ENCODE peak calls at places on chromosomes 6 and 20, in seven cellular contexts. One of them, this sample, is unnamed.

GRCh38 chr6:109381007-109381746 is 1.1 kb downstream of the CD164 start:
- DNase-seq in stomach: no peak
- DNase-seq in fibroblast of mammary gland: peak
- DNase-seq in GM23338: peak
- DNase-seq in Peyer's patch: no peak
- DNase-seq in adrenal gland: no peak
- DNase-seq in A673: peak
- DNase-seq in this sample: no peak

GRCh38 chr6:107657755-107658461 is 166.2 kb downstream of the SCML4 start:
- DNase-seq in stomach: peak
- DNase-seq in GM23338: peak
- DNase-seq in adrenal gland: peak
- DNase-seq in A673: no peak
- DNase-seq in Peyer's patch: peak
- DNase-seq in fibroblast of mammary gland: peak
- DNase-seq in this sample: no peak

GRCh38 chr6:148689168-148689567 is 57.7 kb upstream of the UST start:
- DNase-seq in adrenal gland: no peak
- DNase-seq in stomach: no peak
- DNase-seq in Peyer's patch: no peak
- DNase-seq in A673: no peak
- DNase-seq in GM23338: no peak
- DNase-seq in fibroblast of mammary gland: no peak
- DNase-seq in this sample: no peak

GRCh38 chr6:32950010-32950409 is 2.9 kb downstream of the HLA-DMA start:
- DNase-seq in fibroblast of mammary gland: no peak
- DNase-seq in adrenal gland: no peak
- DNase-seq in GM23338: no peak
- DNase-seq in stomach: no peak
- DNase-seq in Peyer's patch: no peak
- DNase-seq in A673: no peak
- DNase-seq in this sample: no peak

GRCh38 chr6:25700841-25701240 is 48.8 kb downstream of the SCGN start:
- DNase-seq in adrenal gland: no peak
- DNase-seq in A673: no peak
- DNase-seq in GM23338: no peak
- DNase-seq in Peyer's patch: no peak
- DNase-seq in fibroblast of mammary gland: no peak
- DNase-seq in stomach: no peak
- DNase-seq in this sample: no peak

GRCh38 chr20:34996243-34996984 is 40.7 kb downstream of the MYH7B start:
- DNase-seq in Peyer's patch: no peak
- DNase-seq in fibroblast of mammary gland: no peak
- DNase-seq in A673: no peak
- DNase-seq in GM23338: no peak
- DNase-seq in adrenal gland: no peak
- DNase-seq in stomach: no peak
- DNase-seq in this sample: no peak

GRCh38 chr20:44646023-44646640 is 5.4 kb downstream of the ADA start:
- DNase-seq in GM23338: peak
- DNase-seq in fibroblast of mammary gland: no peak
- DNase-seq in Peyer's patch: peak
- DNase-seq in A673: peak
- DNase-seq in adrenal gland: no peak
- DNase-seq in stomach: no peak
- DNase-seq in this sample: no peak

GRCh38 chr6:106181664-106182418 is 95.7 kb downstream of the PRDM1 start:
- DNase-seq in GM23338: no peak
- DNase-seq in A673: peak
- DNase-seq in Peyer's patch: no peak
- DNase-seq in fibroblast of mammary gland: peak
- DNase-seq in adrenal gland: no peak
- DNase-seq in stomach: no peak
- DNase-seq in this sample: no peak

GRCh38 chr6:149854532-149854931 is 9.6 kb downstream of the LRP11 start:
- DNase-seq in Peyer's patch: no peak
- DNase-seq in adrenal gland: no peak
- DNase-seq in GM23338: no peak
- DNase-seq in A673: no peak
- DNase-seq in stomach: peak
- DNase-seq in fibroblast of mammary gland: no peak
- DNase-seq in this sample: no peak

GRCh38 chr6:11384531-11385309 is 152.3 kb upstream of the NEDD9 start:
- DNase-seq in GM23338: no peak
- DNase-seq in fibroblast of mammary gland: peak
- DNase-seq in Peyer's patch: no peak
- DNase-seq in A673: no peak
- DNase-seq in adrenal gland: no peak
- DNase-seq in stomach: no peak
- DNase-seq in this sample: no peak

GRCh38 chr6:167684276-167685104 is 142.2 kb upstream of the AFDN start:
- DNase-seq in stomach: peak
- DNase-seq in fibroblast of mammary gland: no peak
- DNase-seq in adrenal gland: no peak
- DNase-seq in Peyer's patch: no peak
- DNase-seq in GM23338: peak
- DNase-seq in A673: no peak
- DNase-seq in this sample: no peak

GRCh38 chr6:43695078-43695966 is 7.7 kb upstream of the MRPS18A start:
- DNase-seq in adrenal gland: no peak
- DNase-seq in fibroblast of mammary gland: no peak
- DNase-seq in A673: peak
- DNase-seq in GM23338: peak
- DNase-seq in Peyer's patch: no peak
- DNase-seq in stomach: peak
- DNase-seq in this sample: no peak

GRCh38 chr6:52162940-52163908 is 23.0 kb upstream of the IL17A start:
- DNase-seq in GM23338: peak
- DNase-seq in adrenal gland: no peak
- DNase-seq in fibroblast of mammary gland: peak
- DNase-seq in stomach: no peak
- DNase-seq in A673: peak
- DNase-seq in Peyer's patch: no peak
- DNase-seq in this sample: no peak

GRCh38 chr6:24493945-24494725 is 634 bp upstream of the ALDH5A1 start:
- DNase-seq in stomach: no peak
- DNase-seq in GM23338: no peak
- DNase-seq in fibroblast of mammary gland: no peak
- DNase-seq in adrenal gland: no peak
- DNase-seq in Peyer's patch: no peak
- DNase-seq in A673: no peak
- DNase-seq in this sample: no peak

GRCh38 chr20:39453890-39454289 is 491.7 kb downstream of the DHX35 start:
- DNase-seq in fibroblast of mammary gland: no peak
- DNase-seq in Peyer's patch: no peak
- DNase-seq in adrenal gland: no peak
- DNase-seq in GM23338: no peak
- DNase-seq in A673: no peak
- DNase-seq in stomach: no peak
- DNase-seq in this sample: no peak

GRCh38 chr6:89138173-89138572 is 7.7 kb upstream of the PM20D2 start:
- DNase-seq in fibroblast of mammary gland: no peak
- DNase-seq in stomach: no peak
- DNase-seq in A673: no peak
- DNase-seq in adrenal gland: no peak
- DNase-seq in Peyer's patch: no peak
- DNase-seq in GM23338: no peak
- DNase-seq in this sample: no peak

GRCh38 chr6:108947114-108947854 is 99.1 kb downstream of the ARMC2 start:
- DNase-seq in GM23338: no peak
- DNase-seq in stomach: no peak
- DNase-seq in A673: no peak
- DNase-seq in adrenal gland: peak
- DNase-seq in fibroblast of mammary gland: peak
- DNase-seq in Peyer's patch: no peak
- DNase-seq in this sample: peak

GRCh38 chr6:128379577-128379976 is 140.8 kb downstream of the PTPRK start:
- DNase-seq in Peyer's patch: no peak
- DNase-seq in stomach: no peak
- DNase-seq in GM23338: no peak
- DNase-seq in A673: no peak
- DNase-seq in fibroblast of mammary gland: no peak
- DNase-seq in adrenal gland: no peak
- DNase-seq in this sample: no peak

GRCh38 chr6:506508-506907 is 115.0 kb downstream of the IRF4 start:
- DNase-seq in Peyer's patch: no peak
- DNase-seq in adrenal gland: no peak
- DNase-seq in A673: peak
- DNase-seq in fibroblast of mammary gland: no peak
- DNase-seq in stomach: no peak
- DNase-seq in GM23338: no peak
- DNase-seq in this sample: no peak

GRCh38 chr6:36615018-36615761 is 21.0 kb downstream of the SRSF3 start:
- DNase-seq in A673: peak
- DNase-seq in Peyer's patch: no peak
- DNase-seq in adrenal gland: peak
- DNase-seq in fibroblast of mammary gland: peak
- DNase-seq in stomach: no peak
- DNase-seq in GM23338: peak
- DNase-seq in this sample: no peak

GRCh38 chr6:28587746-28588075 is 62.0 kb downstream of the GPX5 start:
- DNase-seq in A673: no peak
- DNase-seq in fibroblast of mammary gland: peak
- DNase-seq in stomach: no peak
- DNase-seq in GM23338: no peak
- DNase-seq in adrenal gland: no peak
- DNase-seq in Peyer's patch: no peak
- DNase-seq in this sample: no peak

GRCh38 chr20:60974022-60974421 is 278.0 kb upstream of the CDH4 start:
- DNase-seq in A673: no peak
- DNase-seq in GM23338: no peak
- DNase-seq in adrenal gland: no peak
- DNase-seq in fibroblast of mammary gland: no peak
- DNase-seq in Peyer's patch: no peak
- DNase-seq in stomach: no peak
- DNase-seq in this sample: no peak

GRCh38 chr6:72316675-72317380 is 305.0 kb upstream of the KCNQ5 start:
- DNase-seq in GM23338: no peak
- DNase-seq in fibroblast of mammary gland: no peak
- DNase-seq in A673: no peak
- DNase-seq in Peyer's patch: no peak
- DNase-seq in adrenal gland: no peak
- DNase-seq in stomach: no peak
- DNase-seq in this sample: no peak

GRCh38 chr20:44720617-44720993 is 5.4 kb downstream of the CCN5 start:
- DNase-seq in GM23338: no peak
- DNase-seq in adrenal gland: peak
- DNase-seq in A673: peak
- DNase-seq in Peyer's patch: no peak
- DNase-seq in stomach: no peak
- DNase-seq in fibroblast of mammary gland: peak
- DNase-seq in this sample: peak

GRCh38 chr6:32779036-32779435 is 15.7 kb upstream of the HLA-DQB2 start:
- DNase-seq in A673: no peak
- DNase-seq in Peyer's patch: no peak
- DNase-seq in GM23338: no peak
- DNase-seq in stomach: no peak
- DNase-seq in fibroblast of mammary gland: no peak
- DNase-seq in adrenal gland: no peak
- DNase-seq in this sample: no peak

GRCh38 chr20:33606114-33606771 is 55.9 kb upstream of the C20orf144 start:
- DNase-seq in A673: no peak
- DNase-seq in fibroblast of mammary gland: no peak
- DNase-seq in stomach: no peak
- DNase-seq in Peyer's patch: no peak
- DNase-seq in adrenal gland: no peak
- DNase-seq in GM23338: no peak
- DNase-seq in this sample: no peak

DNA sequence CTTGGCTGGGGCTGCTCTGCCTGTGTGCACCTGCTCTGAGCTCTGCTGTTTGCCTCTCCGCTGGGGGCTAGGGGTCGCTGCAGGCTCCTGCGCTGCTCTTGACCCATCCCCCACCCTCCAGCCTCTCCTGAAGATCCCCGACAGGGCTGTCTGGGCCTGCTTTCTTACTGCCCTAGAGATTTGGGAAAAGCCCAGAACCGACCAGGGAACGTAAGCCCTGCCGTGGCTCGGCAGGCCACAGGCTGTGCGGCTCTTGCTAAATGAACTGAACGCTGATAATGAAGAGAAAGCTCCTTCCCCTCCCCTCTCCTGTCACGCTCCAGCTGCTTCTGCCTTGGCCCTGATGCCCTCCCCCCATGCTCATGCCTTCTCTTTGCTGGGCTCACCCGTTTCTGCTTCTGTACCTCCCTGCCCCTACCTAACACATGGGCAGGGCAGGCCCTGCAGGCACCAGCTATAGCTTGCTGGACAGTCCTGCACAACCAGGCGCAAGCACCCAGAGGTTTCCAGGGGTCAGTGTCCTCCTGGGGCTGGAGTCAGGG is 32.0 kb upstream of the PCMTD2 start:
- DNase-seq in GM23338: peak
- DNase-seq in adrenal gland: no peak
- DNase-seq in Peyer's patch: no peak
- DNase-seq in A673: peak
- DNase-seq in stomach: no peak
- DNase-seq in fibroblast of mammary gland: peak
- DNase-seq in this sample: peak
- TF ChIP-seq CTCF in GM23338: peak
- TF ChIP-seq CTCF in adrenal gland: no peak
- TF ChIP-seq CTCF in Peyer's patch: no peak
- TF ChIP-seq CTCF in A673: peak
- TF ChIP-seq CTCF in stomach: no peak
- TF ChIP-seq CTCF in fibroblast of mammary gland: no peak
- TF ChIP-seq CTCF in this sample: peak

GRCh38 chr6:152112503-152113261 is 305.2 kb downstream of the ESR1 start:
- DNase-seq in A673: no peak
- DNase-seq in fibroblast of mammary gland: no peak
- DNase-seq in GM23338: no peak
- DNase-seq in adrenal gland: peak
- DNase-seq in stomach: peak
- DNase-seq in Peyer's patch: no peak
- DNase-seq in this sample: no peak
- H3K4me3 ChIP-seq in A673: no peak
- H3K4me3 ChIP-seq in fibroblast of mammary gland: no peak
- H3K4me3 ChIP-seq in GM23338: no peak
- H3K4me3 ChIP-seq in adrenal gland: peak
- H3K4me3 ChIP-seq in stomach: no peak
- H3K4me3 ChIP-seq in Peyer's patch: no peak
- H3K4me3 ChIP-seq in this sample: no peak

GRCh38 chr20:19113343-19113930 is 99.0 kb upstream of the SLC24A3 start:
- DNase-seq in fibroblast of mammary gland: no peak
- DNase-seq in GM23338: no peak
- DNase-seq in Peyer's patch: no peak
- DNase-seq in A673: no peak
- DNase-seq in stomach: no peak
- DNase-seq in adrenal gland: no peak
- DNase-seq in this sample: no peak
- TF ChIP-seq CTCF in fibroblast of mammary gland: no peak
- TF ChIP-seq CTCF in GM23338: no peak
- TF ChIP-seq CTCF in Peyer's patch: no peak
- TF ChIP-seq CTCF in A673: no peak
- TF ChIP-seq CTCF in stomach: no peak
- TF ChIP-seq CTCF in adrenal gland: no peak
- TF ChIP-seq CTCF in this sample: no peak

DNA sequence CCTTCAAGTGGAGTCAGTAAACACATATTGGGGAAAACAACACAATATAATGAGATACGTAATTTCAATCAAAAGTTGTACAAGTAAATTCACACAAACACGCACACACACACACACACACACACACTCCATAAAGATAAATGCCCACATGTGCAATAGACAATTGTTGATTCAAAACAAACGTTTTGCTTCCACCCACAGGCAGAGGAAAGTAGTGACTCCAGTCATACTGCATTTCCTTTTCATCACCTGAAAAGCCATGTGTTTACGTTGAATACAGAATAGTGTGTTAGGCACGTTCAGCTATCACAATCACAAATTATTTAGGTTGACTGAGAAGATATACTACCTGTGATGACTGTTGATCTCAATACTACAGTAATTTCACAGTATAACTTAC is 443.8 kb upstream of the MANEA start:
- DNase-seq in Peyer's patch: no peak
- DNase-seq in stomach: no peak
- DNase-seq in adrenal gland: no peak
- DNase-seq in GM23338: peak
- DNase-seq in A673: peak
- DNase-seq in fibroblast of mammary gland: no peak
- DNase-seq in this sample: peak
- H3K4me3 ChIP-seq in Peyer's patch: no peak
- H3K4me3 ChIP-seq in stomach: no peak
- H3K4me3 ChIP-seq in adrenal gland: no peak
- H3K4me3 ChIP-seq in GM23338: no peak
- H3K4me3 ChIP-seq in A673: no peak
- H3K4me3 ChIP-seq in fibroblast of mammary gland: no peak
- H3K4me3 ChIP-seq in this sample: no peak

This sample was measured in epithelial cell of proximal tubule.